ENCODE peak calls at places on chromosomes 12 and 14, in six cellular contexts. One of them, this sample, is unnamed.
A peak's percentile ranks its signal among the peaks of the same experiment; 100 is the strongest.

GRCh38 chr12:67928621-67929369 is 60.5 kb upstream of the IFNG-AS1 start:
- DNase-seq in tibial artery: no peak
- DNase-seq in choroid plexus epithelial cell: no peak
- DNase-seq in ovary: no peak
- DNase-seq in breast epithelium: no peak
- DNase-seq in endodermal cell: no peak
- DNase-seq in this sample: no peak

GRCh38 chr12:121678721-121679300 is 9.4 kb upstream of the MORN3 start:
- DNase-seq in tibial artery: no peak
- DNase-seq in choroid plexus epithelial cell: no peak
- DNase-seq in ovary: no peak
- DNase-seq in breast epithelium: no peak
- DNase-seq in endodermal cell: peak; percentile 84
- DNase-seq in this sample: no peak

GRCh38 chr14:103716091-103716801 is 636 bp downstream of the ZFYVE21 start:
- DNase-seq in tibial artery: no peak
- DNase-seq in choroid plexus epithelial cell: peak; percentile 21
- DNase-seq in ovary: peak; percentile 45
- DNase-seq in breast epithelium: no peak
- DNase-seq in endodermal cell: no peak
- DNase-seq in this sample: no peak

GRCh38 chr14:50344116-50344775 is 32.1 kb downstream of the DMAC2L start:
- DNase-seq in tibial artery: no peak
- DNase-seq in choroid plexus epithelial cell: no peak
- DNase-seq in ovary: no peak
- DNase-seq in breast epithelium: no peak
- DNase-seq in endodermal cell: no peak
- DNase-seq in this sample: no peak

GRCh38 chr12:119153477-119154434 is 25.0 kb upstream of the HSPB8 start:
- DNase-seq in tibial artery: peak; percentile 89
- DNase-seq in choroid plexus epithelial cell: peak; percentile 50
- DNase-seq in ovary: peak; percentile 49
- DNase-seq in breast epithelium: no peak
- DNase-seq in endodermal cell: peak; percentile 100
- DNase-seq in this sample: no peak

GRCh38 chr12:16949351-16949750 is 343.4 kb upstream of the LMO3 start:
- DNase-seq in tibial artery: no peak
- DNase-seq in choroid plexus epithelial cell: no peak
- DNase-seq in ovary: no peak
- DNase-seq in breast epithelium: no peak
- DNase-seq in endodermal cell: no peak
- DNase-seq in this sample: no peak

GRCh38 chr14:30243805-30244204 is 315.2 kb upstream of the G2E3 start:
- DNase-seq in tibial artery: no peak
- DNase-seq in choroid plexus epithelial cell: peak; percentile 82
- DNase-seq in ovary: no peak
- DNase-seq in breast epithelium: no peak
- DNase-seq in endodermal cell: no peak
- DNase-seq in this sample: no peak

GRCh38 chr14:22296722-22297121 is 292.3 kb downstream of the DAD1 start:
- DNase-seq in tibial artery: no peak
- DNase-seq in choroid plexus epithelial cell: peak; percentile 90
- DNase-seq in ovary: no peak
- DNase-seq in breast epithelium: no peak
- DNase-seq in endodermal cell: no peak
- DNase-seq in this sample: no peak

GRCh38 chr12:89873745-89874144 is 165.1 kb upstream of the ATP2B1 start:
- DNase-seq in tibial artery: no peak
- DNase-seq in choroid plexus epithelial cell: peak; percentile 35
- DNase-seq in ovary: no peak
- DNase-seq in breast epithelium: no peak
- DNase-seq in endodermal cell: no peak
- DNase-seq in this sample: no peak

GRCh38 chr12:96606646-96607045 is 117.3 kb downstream of the CFAP54 start:
- DNase-seq in tibial artery: no peak
- DNase-seq in choroid plexus epithelial cell: no peak
- DNase-seq in ovary: no peak
- DNase-seq in breast epithelium: no peak
- DNase-seq in endodermal cell: no peak
- DNase-seq in this sample: no peak

GRCh38 chr14:101173698-101174521 is 270.4 kb upstream of the RTL1 start:
- DNase-seq in tibial artery: no peak
- DNase-seq in choroid plexus epithelial cell: no peak
- DNase-seq in ovary: no peak
- DNase-seq in breast epithelium: no peak
- DNase-seq in endodermal cell: no peak
- DNase-seq in this sample: no peak

GRCh38 chr14:99769123-99769522 is 24.1 kb upstream of the EML1 start:
- DNase-seq in tibial artery: peak; percentile 41
- DNase-seq in choroid plexus epithelial cell: no peak
- DNase-seq in ovary: no peak
- DNase-seq in breast epithelium: no peak
- DNase-seq in endodermal cell: peak; percentile 30
- DNase-seq in this sample: no peak

GRCh38 chr14:94028450-94028826 is 2.3 kb downstream of the OTUB2 start:
- DNase-seq in tibial artery: no peak
- DNase-seq in choroid plexus epithelial cell: no peak
- DNase-seq in ovary: no peak
- DNase-seq in breast epithelium: no peak
- DNase-seq in endodermal cell: no peak
- DNase-seq in this sample: no peak

GRCh38 chr12:47904647-47905312 is at the start of gene VDR:
- DNase-seq in tibial artery: peak; percentile 87
- DNase-seq in choroid plexus epithelial cell: peak; percentile 55
- DNase-seq in ovary: peak; percentile 69
- DNase-seq in breast epithelium: peak; percentile 79
- DNase-seq in endodermal cell: peak; percentile 100
- DNase-seq in this sample: no peak

GRCh38 chr14:90510208-90510607 is 113.4 kb downstream of the CALM1 start:
- DNase-seq in tibial artery: no peak
- DNase-seq in choroid plexus epithelial cell: no peak
- DNase-seq in ovary: no peak
- DNase-seq in breast epithelium: peak; percentile 88
- DNase-seq in endodermal cell: no peak
- DNase-seq in this sample: no peak

GRCh38 chr12:117018276-117018675 is 80.9 kb downstream of the TESC start:
- DNase-seq in tibial artery: no peak
- DNase-seq in choroid plexus epithelial cell: no peak
- DNase-seq in ovary: no peak
- DNase-seq in breast epithelium: no peak
- DNase-seq in endodermal cell: peak; percentile 34
- DNase-seq in this sample: no peak

GRCh38 chr14:104118006-104118844 is 20.2 kb upstream of the KIF26A start:
- DNase-seq in tibial artery: peak; percentile 55
- DNase-seq in choroid plexus epithelial cell: no peak
- DNase-seq in ovary: peak; percentile 11
- DNase-seq in breast epithelium: peak; percentile 51
- DNase-seq in endodermal cell: peak; percentile 39
- DNase-seq in this sample: no peak

GRCh38 chr14:99575043-99576023 is 28.7 kb downstream of the CCDC85C start:
- DNase-seq in tibial artery: no peak
- DNase-seq in choroid plexus epithelial cell: no peak
- DNase-seq in ovary: peak; percentile 38
- DNase-seq in breast epithelium: peak; percentile 80
- DNase-seq in endodermal cell: no peak
- DNase-seq in this sample: no peak

GRCh38 chr14:61151276-61151675 is 129.9 kb downstream of the TMEM30B start:
- DNase-seq in tibial artery: no peak
- DNase-seq in choroid plexus epithelial cell: no peak
- DNase-seq in ovary: no peak
- DNase-seq in breast epithelium: no peak
- DNase-seq in endodermal cell: no peak
- DNase-seq in this sample: no peak

GRCh38 chr14:72521045-72521444 is 372.9 kb downstream of the DPF3 start:
- DNase-seq in tibial artery: no peak
- DNase-seq in choroid plexus epithelial cell: no peak
- DNase-seq in ovary: no peak
- DNase-seq in breast epithelium: no peak
- DNase-seq in endodermal cell: no peak
- DNase-seq in this sample: no peak

GRCh38 chr12:57089259-57090245 is 638 bp downstream of the NAB2 start:
- DNase-seq in tibial artery: peak; percentile 92
- DNase-seq in choroid plexus epithelial cell: peak; percentile 63
- DNase-seq in ovary: peak; percentile 81
- DNase-seq in breast epithelium: no peak
- DNase-seq in endodermal cell: peak; percentile 80
- DNase-seq in this sample: no peak

GRCh38 chr12:93851245-93851665 is 174.1 kb downstream of the CRADD start:
- DNase-seq in tibial artery: no peak
- DNase-seq in choroid plexus epithelial cell: no peak
- DNase-seq in ovary: no peak
- DNase-seq in breast epithelium: no peak
- DNase-seq in endodermal cell: no peak
- DNase-seq in this sample: no peak

GRCh38 chr14:106268013-106268727 is 741.8 kb downstream of the TMEM121 start:
- DNase-seq in tibial artery: no peak
- DNase-seq in choroid plexus epithelial cell: no peak
- DNase-seq in ovary: no peak
- DNase-seq in breast epithelium: no peak
- DNase-seq in endodermal cell: no peak
- DNase-seq in this sample: no peak

GRCh38 chr12:66960704-66961690 is 282.1 kb upstream of the GRIP1 start:
- DNase-seq in tibial artery: no peak
- DNase-seq in choroid plexus epithelial cell: peak; percentile 11
- DNase-seq in ovary: no peak
- DNase-seq in breast epithelium: no peak
- DNase-seq in endodermal cell: no peak
- DNase-seq in this sample: no peak

GRCh38 chr14:74682169-74682952 is 30.5 kb downstream of the AREL1 start:
- DNase-seq in tibial artery: no peak
- DNase-seq in choroid plexus epithelial cell: no peak
- DNase-seq in ovary: no peak
- DNase-seq in breast epithelium: no peak
- DNase-seq in endodermal cell: no peak
- DNase-seq in this sample: no peak

GRCh38 chr14:96095581-96096476 is 56.7 kb downstream of the C14orf132 start:
- DNase-seq in tibial artery: peak; percentile 65
- DNase-seq in choroid plexus epithelial cell: peak; percentile 91
- DNase-seq in ovary: no peak
- DNase-seq in breast epithelium: peak; percentile 82
- DNase-seq in endodermal cell: peak; percentile 48
- DNase-seq in this sample: no peak

GRCh38 chr12:122080149-122081107 is 1.9 kb downstream of the MLXIP start:
- DNase-seq in tibial artery: peak; percentile 90
- DNase-seq in choroid plexus epithelial cell: peak; percentile 83
- DNase-seq in ovary: peak; percentile 77
- DNase-seq in breast epithelium: no peak
- DNase-seq in endodermal cell: peak; percentile 79
- DNase-seq in this sample: no peak

GRCh38 chr12:109765493-109765810 is 51.8 kb downstream of the FAM222A start:
- DNase-seq in tibial artery: peak; percentile 21
- DNase-seq in choroid plexus epithelial cell: no peak
- DNase-seq in ovary: no peak
- DNase-seq in breast epithelium: no peak
- DNase-seq in endodermal cell: no peak
- DNase-seq in this sample: no peak

GRCh38 chr14:43539210-43539609 is 967.9 kb downstream of the FSCB start:
- DNase-seq in tibial artery: no peak
- DNase-seq in choroid plexus epithelial cell: peak; percentile 15
- DNase-seq in ovary: no peak
- DNase-seq in breast epithelium: no peak
- DNase-seq in endodermal cell: peak; percentile 76
- DNase-seq in this sample: no peak
- TF ChIP-seq CTCF in tibial artery: no peak
- TF ChIP-seq CTCF in choroid plexus epithelial cell: peak; percentile 31
- TF ChIP-seq CTCF in ovary: peak; percentile 29
- TF ChIP-seq CTCF in breast epithelium: no peak
- TF ChIP-seq CTCF in endodermal cell: peak; percentile 81
- TF ChIP-seq CTCF in this sample: no peak

GRCh38 chr12:26749781-26750180 is 83.2 kb downstream of the ITPR2 start:
- DNase-seq in tibial artery: no peak
- DNase-seq in choroid plexus epithelial cell: no peak
- DNase-seq in ovary: no peak
- DNase-seq in breast epithelium: no peak
- DNase-seq in endodermal cell: no peak
- DNase-seq in this sample: peak; percentile 72

GRCh38 chr12:26750531-26751171 is 82.3 kb downstream of the ITPR2 start:
- DNase-seq in tibial artery: no peak
- DNase-seq in choroid plexus epithelial cell: no peak
- DNase-seq in ovary: no peak
- DNase-seq in breast epithelium: no peak
- DNase-seq in endodermal cell: no peak
- DNase-seq in this sample: no peak

GRCh38 chr12:26748741-26749431 is 84.1 kb downstream of the ITPR2 start:
- DNase-seq in tibial artery: no peak
- DNase-seq in choroid plexus epithelial cell: peak; percentile 82
- DNase-seq in ovary: no peak
- DNase-seq in breast epithelium: no peak
- DNase-seq in endodermal cell: no peak
- DNase-seq in this sample: peak; percentile 65

GRCh38 chr12:26746315-26746714 is 86.7 kb downstream of the ITPR2 start:
- DNase-seq in tibial artery: no peak
- DNase-seq in choroid plexus epithelial cell: peak; percentile 89
- DNase-seq in ovary: no peak
- DNase-seq in breast epithelium: no peak
- DNase-seq in endodermal cell: no peak
- DNase-seq in this sample: no peak

DNA sequence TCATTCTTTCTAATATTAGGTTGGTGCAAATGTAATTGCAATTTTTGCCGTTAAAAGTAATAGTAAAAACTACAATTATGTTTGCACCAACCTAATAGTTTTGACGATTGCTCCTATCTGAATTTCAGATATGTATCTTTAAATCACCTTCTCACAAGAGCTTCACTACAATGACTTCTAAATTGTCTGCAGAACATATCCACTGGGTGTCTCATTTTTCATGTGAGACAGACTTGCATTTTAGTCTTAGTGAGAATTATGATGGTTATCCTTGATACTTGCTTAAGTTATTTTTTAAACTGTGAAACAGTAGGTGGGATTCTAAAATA is 84.6 kb downstream of the ITPR2 start:
- DNase-seq in tibial artery: no peak
- DNase-seq in choroid plexus epithelial cell: no peak
- DNase-seq in ovary: no peak
- DNase-seq in breast epithelium: no peak
- DNase-seq in endodermal cell: no peak
- DNase-seq in this sample: no peak
- H3K4me3 ChIP-seq in tibial artery: no peak overlapping the region
- H3K4me3 ChIP-seq in choroid plexus epithelial cell: no peak overlapping the region
- H3K4me3 ChIP-seq in ovary: no peak overlapping the region
- H3K4me3 ChIP-seq in breast epithelium: no peak overlapping the region
- H3K4me3 ChIP-seq in endodermal cell: no peak overlapping the region
- H3K4me3 ChIP-seq in this sample: no peak overlapping the region

GRCh38 chr12:107622005-107622404 is 63.6 kb upstream of the PWP1 start:
- DNase-seq in tibial artery: no peak
- DNase-seq in choroid plexus epithelial cell: peak; percentile 48
- DNase-seq in ovary: no peak
- DNase-seq in breast epithelium: no peak
- DNase-seq in endodermal cell: peak; percentile 87
- DNase-seq in this sample: no peak
- TF ChIP-seq CTCF in tibial artery: peak; percentile 12
- TF ChIP-seq CTCF in choroid plexus epithelial cell: peak; percentile 65
- TF ChIP-seq CTCF in ovary: no peak
- TF ChIP-seq CTCF in breast epithelium: no peak
- TF ChIP-seq CTCF in endodermal cell: peak; percentile 77
- TF ChIP-seq CTCF in this sample: peak; percentile 73

DNA sequence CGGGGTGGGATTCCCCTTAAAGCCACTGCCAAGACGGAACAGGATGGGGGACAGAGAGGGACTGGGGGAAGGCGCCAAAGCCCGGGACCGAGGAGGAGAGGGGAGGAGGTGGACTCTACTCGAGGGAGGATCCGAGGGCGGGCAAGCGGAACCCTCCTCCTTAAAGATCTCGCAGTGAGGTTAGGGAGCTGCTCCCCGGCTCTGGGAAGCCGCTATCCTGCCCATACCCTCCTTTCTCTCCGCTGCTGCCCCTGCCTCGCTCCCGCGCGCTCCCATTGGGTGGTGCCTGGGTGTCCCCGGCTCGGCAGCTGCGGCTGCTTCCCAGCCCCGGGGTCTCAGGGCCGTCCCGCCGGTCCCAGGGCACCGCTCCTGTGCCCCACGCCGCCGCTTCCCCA is 16.4 kb downstream of the KRT18 start:
- DNase-seq in tibial artery: no peak
- DNase-seq in choroid plexus epithelial cell: no peak
- DNase-seq in ovary: no peak
- DNase-seq in breast epithelium: no peak
- DNase-seq in endodermal cell: peak; percentile 91
- DNase-seq in this sample: no peak
- H3K4me3 ChIP-seq in tibial artery: peak overlapping the region; percentile 25
- H3K4me3 ChIP-seq in choroid plexus epithelial cell: peak overlapping the region; percentile 58
- H3K4me3 ChIP-seq in ovary: no peak overlapping the region
- H3K4me3 ChIP-seq in breast epithelium: peak overlapping the region; percentile 59
- H3K4me3 ChIP-seq in endodermal cell: no peak overlapping the region
- H3K4me3 ChIP-seq in this sample: no peak overlapping the region

This sample was measured in GM12864.